ENCODE peak calls at places on chromosome 12, in seven cellular contexts. G, M, N, R, D, Q and I are unnamed samples.

GRCh38 chr12:85733984-85734383 is 102.2 kb downstream of the RASSF9 start:
- DNase-seq in D (no peak), R (no peak), Q (no peak), M (no peak), G (no peak), N (peak), I (no peak)

GRCh38 chr12:62840311-62840710 is 94.6 kb downstream of the PPM1H start:
- DNase-seq in M (no peak), Q (no peak), D (no peak), G (no peak), N (peak), R (no peak), I (no peak)

GRCh38 chr12:6735448-6736191 is 11.8 kb downstream of the COPS7A start:
- DNase-seq in G (peak), D (peak), Q (no peak), N (peak), M (peak), R (peak), I (peak)

GRCh38 chr12:92034858-92035401 is 110.7 kb downstream of the BTG1 start:
- DNase-seq in Q (peak), G (peak), M (peak), D (peak), R (peak), N (peak), I (peak)

GRCh38 chr12:76713130-76713529 is 50.8 kb upstream of the ZDHHC17 start:
- DNase-seq in Q (no peak), D (no peak), N (no peak), R (no peak), G (no peak), M (no peak), I (no peak)

GRCh38 chr12:24470050-24470449 is 478.9 kb downstream of the BCAT1 start:
- DNase-seq in Q (no peak), N (no peak), G (no peak), M (no peak), D (no peak), R (no peak), I (no peak)

GRCh38 chr12:87383705-87384104 is 645.5 kb downstream of the C12orf50 start:
- DNase-seq in G (no peak), R (no peak), N (no peak), Q (no peak), D (no peak), M (no peak), I (no peak)

GRCh38 chr12:123608192-123608591 is 6.3 kb downstream of the DDX55 start:
- DNase-seq in N (no peak), Q (no peak), G (no peak), R (no peak), M (no peak), D (no peak), I (no peak)

GRCh38 chr12:55743131-55743921 is 404 bp downstream of the GDF11 start:
- DNase-seq in G (peak), M (peak), R (peak), Q (no peak), D (peak), N (peak), I (peak)

GRCh38 chr12:19288603-19289244 is 150.6 kb upstream of the AEBP2 start:
- DNase-seq in G (no peak), Q (no peak), N (peak), M (no peak), R (no peak), D (no peak), I (no peak)

GRCh38 chr12:132026061-132026795 is 76.5 kb downstream of the EP400 start:
- DNase-seq in G (no peak), D (no peak), M (no peak), N (no peak), R (no peak), Q (no peak), I (no peak)

GRCh38 chr12:1398673-1399072 is 195.7 kb downstream of the FBXL14 start:
- DNase-seq in R (no peak), D (no peak), M (no peak), Q (no peak), N (peak), G (no peak), I (no peak)

GRCh38 chr12:90245396-90245795 is 536.8 kb upstream of the ATP2B1 start:
- DNase-seq in D (no peak), Q (no peak), G (no peak), N (no peak), R (no peak), M (no peak), I (no peak)

DNA sequence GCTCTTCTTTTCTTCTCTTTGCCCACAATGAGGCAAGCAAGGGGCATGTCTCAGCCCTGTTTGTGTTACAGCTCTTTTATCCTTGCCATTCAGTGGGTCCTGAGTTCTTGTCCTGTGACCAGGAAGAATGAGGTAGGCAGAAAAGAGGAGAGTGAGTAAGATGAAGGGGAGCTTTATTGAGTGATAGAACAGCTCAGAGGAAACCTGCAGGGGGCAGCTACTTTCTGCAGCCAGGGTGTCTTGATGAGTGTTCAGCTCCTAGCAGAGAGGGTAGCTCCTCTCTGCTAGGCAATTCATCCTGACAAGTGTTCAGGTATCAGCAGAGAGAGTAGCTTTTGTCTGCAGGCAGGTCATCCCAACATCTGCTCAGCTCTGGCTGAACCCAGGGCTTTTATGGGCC is 41.0 kb downstream of the HSD17B6 start:
- DNase-seq in M (no peak), R (no peak), N (no peak), Q (no peak), D (no peak), G (no peak), I (no peak)
- TF ChIP-seq CTCF in M (no peak), R (no peak), N (no peak), Q (no peak), D (no peak), G (no peak), I (no peak)

GRCh38 chr12:48455116-48455515 is 17.2 kb upstream of the ANP32D start:
- DNase-seq in R (no peak), D (no peak), G (no peak), M (no peak), N (no peak), Q (no peak), I (no peak)

GRCh38 chr12:48459259-48459658 is 13.1 kb upstream of the ANP32D start:
- DNase-seq in Q (no peak), G (no peak), N (no peak), D (no peak), R (no peak), M (no peak), I (no peak)

GRCh38 chr12:48451372-48451771 is 21.0 kb upstream of the ANP32D start:
- DNase-seq in R (no peak), D (no peak), M (no peak), Q (no peak), N (no peak), G (no peak), I (no peak)

GRCh38 chr12:48454675-48455074 is 17.7 kb upstream of the ANP32D start:
- DNase-seq in M (no peak), D (no peak), R (no peak), G (no peak), N (peak), Q (peak), I (no peak)
- TF ChIP-seq CTCF in M (no peak), D (peak), R (peak), G (peak), N (peak), Q (peak), I (no peak)

GRCh38 chr12:27969011-27969900 is 3.3 kb downstream of the PTHLH start:
- DNase-seq in N (peak), D (peak), G (peak), R (no peak), Q (no peak), M (peak), I (peak)

GRCh38 chr12:27970391-27970980 is 2.0 kb downstream of the PTHLH start:
- DNase-seq in N (peak), G (peak), D (peak), R (no peak), M (peak), Q (no peak), I (peak)

GRCh38 chr12:27970981-27971489 is 1.5 kb downstream of the PTHLH start:
- DNase-seq in R (no peak), G (no peak), Q (no peak), D (peak), M (no peak), N (peak), I (peak)

GRCh38 chr12:27971606-27972005 is 927 bp downstream of the PTHLH start:
- DNase-seq in R (no peak), Q (no peak), N (no peak), G (no peak), D (no peak), M (no peak), I (no peak)

GRCh38 chr12:27969901-27970390 is 2.6 kb downstream of the PTHLH start:
- DNase-seq in Q (no peak), M (peak), D (peak), N (peak), G (peak), R (peak), I (peak)
- TF ChIP-seq CTCF in Q (peak), M (no peak), D (peak), N (no peak), G (no peak), R (no peak), I (no peak)

GRCh38 chr12:51421266-51421884 is 3.3 kb upstream of the SLC4A8 start:
- DNase-seq in Q (peak), G (no peak), N (peak), D (no peak), R (peak), M (peak), I (peak)

GRCh38 chr12:51415931-51416330 is 8.7 kb upstream of the SLC4A8 start:
- DNase-seq in N (no peak), G (no peak), R (no peak), Q (no peak), M (no peak), D (no peak), I (no peak)

GRCh38 chr12:51417826-51418225 is 6.8 kb upstream of the SLC4A8 start:
- DNase-seq in R (no peak), D (no peak), M (no peak), G (no peak), Q (no peak), N (no peak), I (no peak)

GRCh38 chr12:51424094-51424661 is 453 bp upstream of the SLC4A8 start:
- DNase-seq in M (no peak), N (no peak), R (no peak), D (no peak), G (no peak), Q (no peak), I (no peak)

GRCh38 chr12:51419473-51420228 is 5.0 kb upstream of the SLC4A8 start:
- DNase-seq in N (no peak), M (no peak), G (no peak), D (no peak), R (no peak), Q (no peak), I (no peak)
- TF ChIP-seq CTCF in N (peak), M (no peak), G (no peak), D (no peak), R (no peak), Q (no peak), I (no peak)

DNA sequence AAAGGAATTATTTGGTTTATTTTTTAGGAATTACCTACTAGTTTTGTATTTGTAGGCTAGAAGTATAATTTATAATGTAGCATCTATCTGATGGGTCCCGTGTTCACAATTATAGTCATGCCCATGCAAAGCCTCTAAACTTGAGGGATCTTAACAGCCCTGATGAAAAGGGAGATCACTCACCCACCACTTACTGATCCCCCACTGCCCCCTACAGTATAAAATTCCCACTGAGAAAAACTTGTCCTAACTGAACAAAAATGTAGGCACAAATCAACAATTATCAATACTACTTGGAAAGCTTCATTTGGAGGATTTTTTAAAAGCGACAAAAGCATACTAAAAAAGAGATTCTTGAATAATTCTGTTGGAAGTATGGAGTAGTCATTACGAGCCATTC is 21.0 kb downstream of the WIF1 start:
- DNase-seq in N (no peak), M (peak), R (no peak), D (no peak), G (no peak), Q (no peak), I (no peak)
- TF ChIP-seq CTCF in N (peak), M (peak), R (no peak), D (no peak), G (no peak), Q (peak), I (no peak)

GRCh38 chr12:99810718-99811593 is 163.4 kb downstream of the GARIN6 start:
- DNase-seq in R (no peak), M (no peak), Q (no peak), D (no peak), N (peak), G (no peak), I (no peak)
- TF ChIP-seq CTCF in R (no peak), M (peak), Q (peak), D (peak), N (peak), G (peak), I (no peak)

GRCh38 chr12:84497819-84498218 is 414.8 kb downstream of the SLC6A15 start:
- DNase-seq in D (no peak), Q (no peak), M (no peak), N (no peak), G (no peak), R (no peak), I (peak)
- TF ChIP-seq CTCF in D (no peak), Q (peak), M (no peak), N (peak), G (no peak), R (no peak), I (peak)